ENCODE peak calls at places on chromosome 15, in five cellular contexts. D, M, H, L and O are unnamed samples.

GRCh38 chr15:47331796-47332480 is 385.4 kb upstream of the SEMA6D start:
- DNase-seq in H (peak), M (no peak), L (peak), D (peak), O (no peak)

GRCh38 chr15:37921527-37922385 is 12.7 kb upstream of the TMCO5A start:
- DNase-seq in L (peak), D (peak), H (no peak), M (peak), O (no peak)

GRCh38 chr15:40594429-40594836 is 384 bp downstream of the KNL1 start:
- DNase-seq in D (peak), H (peak), L (peak), M (peak), O (no peak)

GRCh38 chr15:69677403-69677802 is 224.8 kb downstream of the RPLP1 start:
- DNase-seq in L (no peak), D (no peak), M (no peak), H (no peak), O (no peak)

GRCh38 chr15:31480356-31481058 is 153.9 kb downstream of the KLF13 start:
- DNase-seq in M (no peak), L (no peak), D (no peak), H (no peak), O (no peak)

GRCh38 chr15:69129026-69129385 is 31.4 kb upstream of the GLCE start:
- DNase-seq in M (no peak), L (no peak), D (no peak), H (no peak), O (no peak)

GRCh38 chr15:58229297-58229768 is 91.2 kb downstream of the AQP9 start:
- DNase-seq in H (peak), D (no peak), M (no peak), L (peak), O (no peak)

GRCh38 chr15:90618330-90619136 is 88.8 kb downstream of the CRTC3 start:
- DNase-seq in M (no peak), L (no peak), H (peak), D (no peak), O (no peak)

GRCh38 chr15:67601008-67601620 is 58.6 kb downstream of the MAP2K5 start:
- DNase-seq in M (no peak), D (no peak), L (peak), H (no peak), O (no peak)

GRCh38 chr15:53982876-53983275 is 4.6 kb downstream of the UNC13C start:
- DNase-seq in H (no peak), L (no peak), D (no peak), M (no peak), O (no peak)

GRCh38 chr15:71725215-71725955 is 85.0 kb upstream of the NR2E3 start:
- DNase-seq in L (no peak), M (no peak), H (peak), D (no peak), O (peak)

GRCh38 chr15:30059771-30060170 is 23.0 kb upstream of the GOLGA8J start:
- DNase-seq in H (no peak), L (no peak), D (no peak), M (no peak), O (no peak)

GRCh38 chr15:81889480-81889871 is 156.3 kb downstream of the MEX3B start:
- DNase-seq in M (no peak), H (no peak), L (no peak), D (no peak), O (no peak)

GRCh38 chr15:49015896-49016295 is 30.4 kb downstream of the SECISBP2L start:
- DNase-seq in L (no peak), M (no peak), D (no peak), H (peak), O (no peak)

GRCh38 chr15:73727330-73728018 is 25.7 kb downstream of the INSYN1 start:
- DNase-seq in L (peak), M (no peak), D (peak), H (peak), O (no peak)

GRCh38 chr15:37058316-37058985 is 41.9 kb downstream of the MEIS2 start:
- DNase-seq in L (peak), M (peak), H (no peak), D (peak), O (peak)

GRCh38 chr15:69067296-69067695 is 52.8 kb downstream of the NOX5 start:
- DNase-seq in H (no peak), M (no peak), D (no peak), L (no peak), O (no peak)

GRCh38 chr15:42070276-42070965 is 23.9 kb downstream of the PLA2G4D start:
- DNase-seq in M (no peak), D (no peak), L (no peak), H (no peak), O (no peak)

GRCh38 chr15:32688151-32688639 is 29.6 kb upstream of the GREM1 start:
- DNase-seq in L (peak), H (peak), D (peak), M (peak), O (no peak)

GRCh38 chr15:36334059-36334458 is 245.4 kb upstream of the CDIN1 start:
- DNase-seq in L (peak), D (no peak), M (peak), H (peak), O (no peak)

GRCh38 chr15:100725121-100726069 is 123.0 kb downstream of the ASB7 start:
- DNase-seq in H (peak), L (peak), M (no peak), D (no peak), O (no peak)

GRCh38 chr15:42153874-42154575 is 2.4 kb downstream of the PLA2G4F start:
- DNase-seq in D (no peak), H (no peak), M (no peak), L (no peak), O (no peak)

GRCh38 chr15:93121089-93121488 is 32.1 kb upstream of the RGMA start:
- DNase-seq in L (no peak), H (no peak), D (no peak), M (no peak), O (no peak)

GRCh38 chr15:70528270-70528706 is 235.1 kb downstream of the UACA start:
- DNase-seq in H (peak), L (peak), M (no peak), D (peak), O (peak)

GRCh38 chr15:90711418-90711824 is 5.7 kb upstream of the BLM start:
- DNase-seq in L (no peak), M (no peak), H (no peak), D (no peak), O (no peak)

GRCh38 chr15:99961011-99961441 is 227.8 kb upstream of the LYSMD4 start:
- DNase-seq in L (no peak), H (peak), M (peak), D (peak), O (no peak)

GRCh38 chr15:76961277-76962010 is 29.9 kb downstream of the RCN2 start:
- DNase-seq in D (no peak), H (no peak), L (no peak), M (no peak), O (peak)

GRCh38 chr15:80659375-80659774 is 35.7 kb upstream of the ABHD17C start:
- DNase-seq in L (no peak), D (no peak), M (no peak), H (no peak), O (no peak)

GRCh38 chr15:38758001-38758400 is 193.4 kb upstream of the RASGRP1 start:
- DNase-seq in M (peak), D (no peak), H (peak), L (peak), O (peak)

GRCh38 chr15:42992626-42993025 is 72.0 kb upstream of the TTBK2 start:
- DNase-seq in H (no peak), M (no peak), D (no peak), L (peak), O (peak)

GRCh38 chr15:72685925-72686794 is at the start of the genes BBS4 and HIGD2B:
- DNase-seq in M (peak), H (peak), L (peak), D (peak), O (peak)

GRCh38 chr15:31304074-31304648 is 22.5 kb upstream of the KLF13 start:
- DNase-seq in H (no peak), D (no peak), L (no peak), M (no peak), O (no peak)

GRCh38 chr15:40859206-40859851 is 14.7 kb downstream of the RHOV start:
- DNase-seq in M (peak), D (peak), H (peak), L (peak), O (peak)

GRCh38 chr15:32042269-32042996 is 12.1 kb downstream of the CHRNA7 start:
- DNase-seq in H (peak), L (no peak), D (peak), M (no peak), O (no peak)

GRCh38 chr15:86611392-86612040 is 531.8 kb downstream of the AGBL1 start:
- DNase-seq in D (peak), L (peak), H (no peak), M (no peak), O (no peak)

GRCh38 chr15:47727676-47728075 is 10.4 kb downstream of the SEMA6D start:
- DNase-seq in L (no peak), M (no peak), D (no peak), H (no peak), O (no peak)

GRCh38 chr15:85959573-85959972 is 120.1 kb upstream of the AGBL1 start:
- DNase-seq in M (no peak), H (no peak), L (no peak), D (no peak), O (no peak)

GRCh38 chr15:81335631-81336030 is 11.7 kb upstream of the STARD5 start:
- DNase-seq in H (no peak), M (no peak), D (no peak), L (no peak), O (no peak)

GRCh38 chr15:43285609-43286037 is 18.9 kb upstream of the TGM5 start:
- DNase-seq in L (peak), H (peak), D (peak), M (peak), O (peak)

DNA sequence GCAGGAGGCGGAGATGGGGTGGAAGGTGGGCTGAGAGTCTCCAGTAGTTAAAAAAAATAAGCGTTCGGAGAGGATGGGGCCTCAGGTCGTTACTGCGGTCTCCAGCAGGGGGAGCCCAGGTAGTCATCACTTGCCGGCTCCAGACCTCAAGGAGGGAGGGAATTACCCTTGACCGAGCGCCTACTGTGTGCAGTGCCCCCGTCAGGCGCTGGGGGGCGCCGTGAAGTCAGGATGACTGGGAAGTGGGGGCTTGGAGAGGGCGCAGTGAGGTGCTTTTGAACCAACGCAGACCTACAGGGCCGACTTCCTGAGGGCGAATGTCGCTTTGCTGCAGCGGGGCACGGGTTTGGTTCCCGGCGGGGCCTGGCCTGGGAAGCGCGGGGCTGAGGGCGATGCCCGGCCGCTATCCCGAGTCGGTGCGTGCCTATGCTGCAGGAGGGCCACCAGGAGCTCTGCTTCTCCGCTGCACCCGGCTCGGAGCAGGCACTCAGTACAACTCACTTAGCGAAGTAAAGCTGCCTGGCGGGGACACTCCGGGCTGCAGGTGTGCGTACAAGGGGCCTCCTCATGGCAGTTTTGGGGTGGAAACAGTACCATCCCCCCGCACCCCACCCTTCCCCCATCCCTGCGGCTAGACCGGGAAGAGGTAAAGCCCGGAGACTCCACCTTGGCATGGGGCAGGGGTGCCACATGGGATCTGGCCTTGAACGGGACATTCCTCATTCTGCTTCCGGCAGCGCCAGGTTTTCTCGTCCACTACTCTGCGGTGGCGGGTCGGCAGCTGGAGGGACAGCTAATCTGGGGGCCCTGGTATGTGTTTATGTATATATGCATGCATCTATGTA is 79.8 kb downstream of the RHCG start:
- DNase-seq in M (peak), D (peak), L (peak), H (peak), O (peak)
- TF ChIP-seq EZH2 in M (no peak), D (no peak), L (peak), H (peak), O (peak)

GRCh38 chr15:63600001-63600645 is 2.9 kb downstream of the FBXL22 start:
- DNase-seq in L (no peak), D (peak), H (peak), M (peak), O (no peak)
- TF ChIP-seq EZH2 in L (no peak), D (no peak), H (no peak), M (no peak), O (no peak)

GRCh38 chr15:74960286-74960685 is 3.7 kb upstream of the RPP25 start:
- DNase-seq in D (no peak), H (no peak), M (no peak), L (no peak), O (no peak)

GRCh38 chr15:74957301-74958035 is 896 bp upstream of the RPP25 start:
- DNase-seq in H (peak), D (no peak), L (no peak), M (no peak), O (no peak)

GRCh38 chr15:74958320-74958907 is 1.8 kb upstream of the RPP25 start:
- DNase-seq in H (peak), M (peak), L (no peak), D (peak), O (no peak)

GRCh38 chr15:74959643-74959939 is 3.0 kb upstream of the RPP25 start:
- DNase-seq in D (no peak), L (no peak), H (no peak), M (no peak), O (no peak)

GRCh38 chr15:74958908-74959642 is 2.5 kb upstream of the RPP25 start:
- DNase-seq in L (no peak), D (no peak), M (no peak), H (no peak), O (no peak)
- TF ChIP-seq EZH2 in L (peak), D (peak), M (no peak), H (peak), O (peak)

DNA sequence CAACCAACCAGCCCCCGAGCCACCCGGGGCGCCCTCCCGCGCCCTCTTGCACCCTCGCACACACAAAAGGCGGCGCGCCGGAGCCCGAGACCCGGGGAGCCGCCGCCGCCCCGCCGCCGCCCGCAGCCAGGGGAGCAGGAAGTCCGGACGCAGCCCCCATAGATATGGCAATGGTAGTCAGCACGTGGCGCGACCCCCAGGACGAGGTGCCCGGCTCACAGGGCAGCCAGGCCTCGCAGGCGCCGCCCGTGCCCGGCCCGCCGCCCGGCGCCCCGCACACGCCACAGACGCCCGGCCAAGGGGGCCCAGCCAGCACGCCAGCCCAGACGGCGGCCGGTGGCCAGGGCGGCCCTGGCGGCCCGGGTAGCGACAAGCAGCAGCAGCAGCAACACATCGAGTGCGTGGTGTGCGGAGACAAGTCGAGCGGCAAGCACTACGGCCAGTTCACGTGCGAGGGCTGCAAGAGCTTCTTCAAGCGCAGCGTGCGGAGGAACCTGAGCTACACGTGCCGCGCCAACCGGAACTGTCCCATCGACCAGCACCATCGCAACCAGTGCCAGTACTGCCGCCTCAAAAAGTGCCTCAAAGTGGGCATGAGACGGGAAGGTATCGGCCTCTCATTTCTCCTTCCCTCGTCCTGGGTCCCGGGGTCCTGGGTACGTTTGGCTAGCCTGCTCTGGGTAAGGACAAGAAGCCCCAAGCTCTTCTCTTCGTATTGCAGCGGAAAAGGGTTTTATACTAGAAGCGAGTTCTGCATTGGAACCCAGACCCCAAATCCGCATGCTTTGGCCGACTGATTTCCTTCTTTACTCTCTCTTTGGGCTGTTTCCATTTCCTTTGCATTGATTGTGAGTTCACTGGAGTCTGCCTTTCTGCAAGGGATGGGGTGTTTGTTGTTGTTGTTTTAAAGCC is 1.7 kb downstream of the NR2F2 start:
- DNase-seq in L (peak), H (peak), M (no peak), D (peak), O (peak)
- TF ChIP-seq EZH2 in L (no peak), H (no peak), M (no peak), D (no peak), O (no peak)

GRCh38 chr15:96365781-96366525 is 35.5 kb downstream of the NR2F2 start:
- DNase-seq in D (no peak), L (no peak), M (no peak), H (no peak), O (no peak)

GRCh38 chr15:96363692-96364091 is 33.2 kb downstream of the NR2F2 start:
- DNase-seq in D (no peak), L (no peak), M (no peak), H (no peak), O (no peak)

GRCh38 chr15:96367436-96368200 is 37.1 kb downstream of the NR2F2 start:
- DNase-seq in D (no peak), L (no peak), H (peak), M (no peak), O (peak)

GRCh38 chr15:96369351-96369750 is 38.9 kb downstream of the NR2F2 start:
- DNase-seq in M (no peak), H (no peak), L (no peak), D (no peak), O (no peak)

DNA sequence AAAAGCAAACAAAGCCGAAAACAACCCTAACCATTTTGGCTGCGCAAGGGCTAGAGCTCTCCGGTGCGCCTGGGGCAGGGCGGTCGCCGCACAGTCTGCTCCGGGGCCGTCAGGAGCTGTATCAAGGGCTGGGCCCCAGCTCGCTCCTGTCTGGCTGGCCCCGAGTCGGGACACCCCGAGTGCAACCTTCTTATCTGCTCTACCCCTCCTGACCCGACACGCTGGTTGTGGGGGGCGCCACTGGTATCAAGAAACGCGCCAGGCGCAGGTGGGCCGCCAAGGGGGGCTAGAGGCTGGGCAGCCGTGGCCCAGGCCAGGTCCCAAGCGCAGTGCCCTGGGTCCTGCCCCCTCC is 36.0 kb downstream of the NR2F2 start:
- DNase-seq in L (no peak), M (no peak), H (no peak), D (no peak), O (no peak)
- TF ChIP-seq EZH2 in L (no peak), M (no peak), H (no peak), D (no peak), O (no peak)

GRCh38 chr15:84621358-84621979 is 20.7 kb downstream of the ZSCAN2 start:
- DNase-seq in L (no peak), H (no peak), D (no peak), M (no peak), O (no peak)

GRCh38 chr15:84611631-84612030 is 10.8 kb downstream of the ZSCAN2 start:
- DNase-seq in D (no peak), H (peak), M (no peak), L (peak), O (no peak)

GRCh38 chr15:84620626-84621025 is 19.8 kb downstream of the ZSCAN2 start:
- DNase-seq in M (no peak), L (no peak), D (no peak), H (no peak), O (no peak)

GRCh38 chr15:84616235-84616634 is 15.4 kb downstream of the ZSCAN2 start:
- DNase-seq in L (no peak), H (no peak), D (no peak), M (no peak), O (peak)
- TF ChIP-seq EZH2 in L (no peak), H (no peak), D (no peak), M (no peak), O (no peak)

DNA sequence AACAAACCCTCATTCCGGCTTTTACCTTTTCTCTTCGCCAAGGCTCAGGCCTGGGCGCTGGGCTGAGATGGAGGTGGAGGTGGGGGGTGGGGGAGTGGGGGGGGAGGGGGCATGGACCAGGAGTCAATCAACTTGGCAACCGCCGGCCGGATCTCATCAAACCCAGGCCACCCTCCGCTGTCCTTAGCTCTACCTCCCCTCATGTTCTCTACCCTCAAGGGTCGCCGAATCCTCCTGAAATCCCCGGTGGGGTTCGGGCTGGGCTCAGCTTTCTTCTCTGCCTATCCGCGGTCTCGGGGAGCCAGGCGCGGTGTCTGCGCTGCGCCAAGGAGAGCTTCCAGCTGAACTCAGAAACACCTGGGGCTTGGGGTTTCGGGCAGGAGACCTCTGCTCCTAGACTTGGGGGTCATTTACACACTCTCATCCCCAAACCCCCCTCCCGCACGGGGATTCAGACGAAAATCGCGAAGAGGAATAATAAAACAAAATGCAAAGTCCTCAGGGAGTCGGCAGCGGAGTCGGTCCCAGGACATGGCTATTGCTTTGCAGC is 2.5 kb downstream of the ONECUT1 start:
- DNase-seq in D (no peak), H (no peak), L (no peak), M (no peak), O (no peak)
- TF ChIP-seq EZH2 in D (peak), H (no peak), L (no peak), M (no peak), O (no peak)